ENCODE peak calls at places on chromosomes 5 and 9, in eight cellular contexts. Z is right lobe of liver; P is HCT116; T is MM.1S; X is naive thymus-derived CD4-positive, alpha-beta T cell; Q is cardiac muscle cell; H is GM12878; G is lower lobe of right lung. B is an unnamed sample.

GRCh38 chr5:146107901-146108300 is 2.5 kb upstream of the PLAC8L1 start:
- DNase-seq in Z (no peak), P (no peak), T (no peak), X (no peak), Q (no peak), H (no peak), G (no peak), B (no peak)

GRCh38 chr9:117234178-117234577 is 180.7 kb downstream of the ASTN2 start:
- DNase-seq in Z (no peak), P (no peak), T (no peak), X (no peak), Q (no peak), H (no peak), G (no peak), B (no peak)

GRCh38 chr9:128972956-128973355 is 25.5 kb downstream of the NUP188 start:
- DNase-seq in Z (no peak), P (no peak), T (no peak), X (no peak), Q (no peak), H (no peak), G (no peak), B (peak; percentile 3)

GRCh38 chr5:33601881-33602280 is 161.1 kb downstream of the TARS1 start:
- DNase-seq in Z (no peak), P (no peak), T (no peak), X (no peak), Q (peak; percentile 53), H (no peak), G (no peak), B (no peak)

GRCh38 chr9:36319806-36320205 is 61.6 kb upstream of the GNE start:
- DNase-seq in Z (peak; percentile 55), P (no peak), T (no peak), X (no peak), Q (no peak), H (no peak), G (peak; percentile 56), B (peak; percentile 67)

GRCh38 chr9:91611582-91611981 is 187.9 kb upstream of the NFIL3 start:
- DNase-seq in Z (no peak), P (no peak), T (no peak), X (no peak), Q (no peak), H (no peak), G (no peak), B (no peak)

GRCh38 chr9:134630393-134630790 is 11.2 kb upstream of the COL5A1 start:
- DNase-seq in Z (peak; percentile 24), P (no peak), T (no peak), X (no peak), Q (no peak), H (no peak), G (peak; percentile 30), B (no peak)

GRCh38 chr9:935348-935965 is 41.0 kb upstream of the DMRT3 start:
- DNase-seq in Z (no peak), P (no peak), T (no peak), X (no peak), Q (peak; percentile 73), H (no peak), G (no peak), B (no peak)

GRCh38 chr5:69367697-69368279 is 1.5 kb downstream of the AK6 start:
- DNase-seq in Z (no peak), P (no peak), T (no peak), X (no peak), Q (no peak), H (no peak), G (no peak), B (no peak)
- H3K27ac ChIP-seq in Z (no peak overlapping the region), P (no peak overlapping the region), T (no peak overlapping the region), X (peak overlapping the region; percentile 99), Q (no peak overlapping the region), H (peak overlapping the region; percentile 99), G (peak overlapping the region; percentile 99), B (no peak overlapping the region)

GRCh38 chr9:98599566-98599965 is 109.2 kb downstream of the GABBR2 start:
- DNase-seq in Z (no peak), P (no peak), T (no peak), X (no peak), Q (no peak), H (no peak), G (no peak), B (no peak)

GRCh38 chr9:98594551-98595160 is 114.1 kb downstream of the GABBR2 start:
- DNase-seq in Z (no peak), P (no peak), T (no peak), X (no peak), Q (no peak), H (no peak), G (no peak), B (no peak)

GRCh38 chr9:98598861-98599260 is 109.9 kb downstream of the GABBR2 start:
- DNase-seq in Z (no peak), P (no peak), T (no peak), X (no peak), Q (no peak), H (no peak), G (no peak), B (no peak)

GRCh38 chr9:98596486-98596885 is 112.2 kb downstream of the GABBR2 start:
- DNase-seq in Z (no peak), P (no peak), T (no peak), X (no peak), Q (no peak), H (no peak), G (no peak), B (no peak)

DNA sequence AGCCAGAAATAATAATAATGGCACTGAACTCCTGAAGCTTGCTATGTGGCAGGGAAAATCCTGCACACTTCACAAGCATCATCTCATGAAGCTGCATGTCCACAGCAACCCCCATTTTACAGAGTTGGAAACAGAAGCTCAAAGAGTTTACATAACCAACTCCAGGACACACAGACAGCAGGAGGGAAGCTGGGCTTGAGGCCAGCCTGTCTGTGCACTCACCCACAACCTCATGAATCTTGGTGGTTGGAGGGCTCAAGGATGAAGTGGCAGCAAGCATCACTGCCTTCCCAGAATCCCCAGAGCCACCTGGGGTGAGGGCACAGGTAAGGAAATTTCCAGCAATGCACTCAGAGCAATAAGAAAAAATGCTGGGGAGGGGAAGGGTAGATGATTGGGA is 111.4 kb downstream of the GABBR2 start:
- DNase-seq in Z (no peak), P (no peak), T (no peak), X (no peak), Q (no peak), H (no peak), G (no peak), B (no peak)
- H3K27ac ChIP-seq in Z (no peak overlapping the region), P (no peak overlapping the region), T (no peak overlapping the region), X (no peak overlapping the region), Q (no peak overlapping the region), H (no peak overlapping the region), G (no peak overlapping the region), B (no peak overlapping the region)

GRCh38 chr5:126126574-126126973 is 296.6 kb upstream of the GRAMD2B start:
- DNase-seq in Z (no peak), P (no peak), T (no peak), X (no peak), Q (no peak), H (no peak), G (no peak), B (no peak)
- H3K27ac ChIP-seq in Z (no peak overlapping the region), P (no peak overlapping the region), T (no peak overlapping the region), X (no peak overlapping the region), Q (no peak overlapping the region), H (no peak overlapping the region), G (no peak overlapping the region), B (no peak overlapping the region)

GRCh38 chr5:83576341-83576740 is 104.8 kb downstream of the VCAN start:
- DNase-seq in Z (no peak), P (no peak), T (no peak), X (no peak), Q (no peak), H (no peak), G (no peak), B (no peak)

GRCh38 chr5:83572271-83572670 is 100.7 kb downstream of the VCAN start:
- DNase-seq in Z (no peak), P (no peak), T (no peak), X (no peak), Q (no peak), H (no peak), G (no peak), B (no peak)

DNA sequence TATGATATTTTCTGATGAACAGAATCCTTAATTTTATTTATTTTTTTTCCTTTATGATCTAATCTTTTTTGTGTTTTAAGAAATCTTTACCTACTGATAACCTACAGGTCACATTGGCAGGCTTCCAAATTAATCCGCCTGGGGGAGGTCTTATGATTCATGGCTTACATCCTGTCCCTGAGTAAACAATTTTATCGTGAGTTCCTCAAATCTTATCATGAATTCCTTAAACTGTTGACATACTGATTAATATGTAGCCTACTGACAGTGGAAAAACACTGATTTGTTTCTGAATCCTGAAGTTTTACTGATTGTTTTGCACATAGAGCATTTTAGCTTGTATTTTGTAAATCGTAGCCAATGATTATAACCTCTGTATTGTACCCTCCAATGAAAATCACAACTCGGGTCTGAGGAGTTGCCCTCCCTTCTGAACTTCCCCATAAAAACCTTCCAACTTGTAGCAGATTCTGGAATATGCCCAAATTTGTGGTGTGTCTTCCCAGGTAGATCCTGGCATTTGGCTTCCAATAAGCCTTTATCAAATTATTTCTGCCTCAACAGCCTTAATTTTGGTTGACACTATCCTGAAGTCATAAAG is 105.6 kb downstream of the VCAN start:
- DNase-seq in Z (peak; percentile 61), P (peak; percentile 73), T (no peak), X (no peak), Q (no peak), H (no peak), G (no peak), B (peak; percentile 81)
- H3K27ac ChIP-seq in Z (peak overlapping the region; percentile 41), P (peak overlapping the region; percentile 62), T (no peak overlapping the region), X (no peak overlapping the region), Q (peak overlapping the region; percentile 3), H (no peak overlapping the region), G (no peak overlapping the region), B (no peak overlapping the region)

DNA sequence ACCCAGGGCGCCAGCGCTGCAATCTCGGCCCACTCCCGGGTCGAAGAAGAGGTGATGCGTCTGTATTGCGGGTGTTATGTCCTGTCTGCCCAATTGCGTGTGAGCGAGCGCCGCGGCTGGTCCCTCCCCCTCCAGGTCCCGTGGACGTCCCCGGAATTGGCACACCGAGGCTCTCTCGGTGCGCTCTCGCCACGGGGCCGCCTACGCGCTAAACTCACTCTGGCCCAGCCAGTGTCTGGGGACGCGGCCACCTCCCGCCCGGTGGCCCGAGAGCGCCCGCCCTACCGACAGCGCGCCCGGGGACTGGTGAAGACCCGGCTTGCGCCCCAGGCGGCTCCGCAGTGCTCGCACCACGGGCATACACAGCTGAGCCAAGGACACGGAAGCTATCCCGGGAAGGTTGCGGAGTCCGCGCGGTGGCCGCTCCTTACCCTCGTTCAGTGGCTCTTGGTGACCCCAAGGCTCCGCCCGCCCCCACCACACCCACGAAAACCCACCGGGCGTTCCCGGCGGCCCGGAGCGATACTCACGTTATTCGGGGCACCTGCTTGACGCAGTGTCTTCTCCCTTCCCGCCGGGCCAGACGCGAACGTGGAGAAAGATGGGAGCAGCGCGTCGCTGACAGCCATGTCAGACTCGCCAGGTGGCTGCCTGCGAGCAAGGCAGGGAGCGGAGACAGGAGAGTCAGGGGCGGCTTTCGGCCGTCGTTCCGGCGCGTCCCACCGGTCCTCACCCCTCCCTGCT is 997 bp downstream of the KLF4 start:
- DNase-seq in Z (peak; percentile 55), P (no peak), T (no peak), X (no peak), Q (peak; percentile 37), H (no peak), G (peak; percentile 90), B (peak; percentile 56)
- H3K27ac ChIP-seq in Z (peak overlapping the region; percentile 78), P (peak overlapping the region; percentile 74), T (peak overlapping the region; percentile 27), X (no peak overlapping the region), Q (no peak overlapping the region), H (no peak overlapping the region), G (peak overlapping the region; percentile 92), B (peak overlapping the region; percentile 94)

GRCh38 chr9:82154573-82154972 is 166.0 kb downstream of the SPATA31D1 start:
- DNase-seq in Z (no peak), P (no peak), T (peak; percentile 44), X (no peak), Q (no peak), H (no peak), G (no peak), B (no peak)
- H3K27ac ChIP-seq in Z (no peak overlapping the region), P (no peak overlapping the region), T (no peak overlapping the region), X (no peak overlapping the region), Q (no peak overlapping the region), H (no peak overlapping the region), G (no peak overlapping the region), B (no peak overlapping the region)